ENCODE peak calls at places on chromosome 11, in six cellular contexts. E is EL, S is pulmonary artery endothelial cell, G is ACHN, R is skeletal muscle cell, U is HTR-8/SVneo. T is an unnamed sample.

GRCh38 chr11:130785376-130786110 is 130.7 kb downstream of the SNX19 start:
- DNase-seq in E (peak), S (no peak), G (peak), R (no peak), U (no peak), T (no peak)

GRCh38 chr11:48538991-48539390 is 50.4 kb downstream of the OR4A47 start:
- DNase-seq in E (no peak), S (no peak), G (no peak), R (no peak), U (no peak), T (no peak)

GRCh38 chr11:58494096-58494495 is 13.8 kb downstream of the OR5B21 start:
- DNase-seq in E (peak), S (no peak), G (no peak), R (no peak), U (no peak), T (no peak)

GRCh38 chr11:9574806-9575530 is 1.5 kb downstream of the WEE1 start:
- DNase-seq in E (peak), S (peak), G (peak), R (peak), U (peak), T (peak)

GRCh38 chr11:94494200-94494545 is 389 bp downstream of the ANKRD49 start:
- DNase-seq in E (no peak), S (no peak), G (no peak), R (no peak), U (no peak), T (no peak)

GRCh38 chr11:60208146-60208895 is 25.4 kb upstream of the MS4A6A start:
- DNase-seq in E (peak), S (no peak), G (no peak), R (no peak), U (no peak), T (no peak)

GRCh38 chr11:15839061-15839460 is 517.3 kb downstream of the SOX6 start:
- DNase-seq in E (no peak), S (no peak), G (no peak), R (no peak), U (no peak), T (no peak)

GRCh38 chr11:61279934-61280656 is 15.0 kb downstream of the VWCE start:
- DNase-seq in E (peak), S (no peak), G (no peak), R (no peak), U (no peak), T (no peak)

GRCh38 chr11:134149371-134149770 is 74.4 kb downstream of the NCAPD3 start:
- DNase-seq in E (no peak), S (no peak), G (no peak), R (no peak), U (no peak), T (no peak)